ENCODE peak calls at places on chromosome 14, in six cellular contexts. E, B, R, H, A and P are unnamed samples.
A peak's percentile ranks its signal among the peaks of the same experiment; 100 is the strongest.

GRCh38 chr14:78608998-78609787 is 439.0 kb downstream of the NRXN3 start:
- DNase-seq in H (no peak), R (no peak), A (no peak), E (no peak), B (no peak), P (no peak)

GRCh38 chr14:34713122-34713680 is 1.2 kb downstream of the CFL2 start:
- DNase-seq in E (no peak), B (no peak), A (no peak), R (no peak), H (no peak), P (no peak)

GRCh38 chr14:54453252-54453651 is 12.1 kb upstream of the CNIH1 start:
- DNase-seq in H (no peak), A (no peak), R (no peak), E (no peak), B (no peak), P (no peak)

GRCh38 chr14:58133739-58134138 is 18.3 kb downstream of the ARMH4 start:
- DNase-seq in R (no peak), E (no peak), A (no peak), B (no peak), H (no peak), P (no peak)

GRCh38 chr14:23578560-23579310 is at the start of gene JPH4:
- DNase-seq in H (peak; percentile 78), R (no peak), E (no peak), A (peak; percentile 62), B (no peak), P (peak; percentile 9)

GRCh38 chr14:50559990-50560928 is at the start of gene ATL1:
- DNase-seq in E (peak; percentile 72), B (peak; percentile 53), R (peak; percentile 73), H (peak; percentile 79), A (peak; percentile 73), P (peak; percentile 68)

GRCh38 chr14:50222061-50222613 is 9.2 kb downstream of the SOS2 start:
- DNase-seq in B (no peak), H (no peak), A (no peak), R (no peak), E (no peak), P (no peak)

GRCh38 chr14:24064856-24065255 is 6.5 kb upstream of the CPNE6 start:
- DNase-seq in R (no peak), H (no peak), A (no peak), E (no peak), B (no peak), P (no peak)

GRCh38 chr14:54796961-54797360 is 105.7 kb downstream of the GCH1 start:
- DNase-seq in B (no peak), A (no peak), H (no peak), R (no peak), E (no peak), P (no peak)

GRCh38 chr14:22190411-22191191 is 398.4 kb downstream of the DAD1 start:
- DNase-seq in B (no peak), H (no peak), R (no peak), A (no peak), E (no peak), P (no peak)

GRCh38 chr14:36944307-36945010 is 227.9 kb downstream of the SLC25A21 start:
- DNase-seq in H (no peak), A (no peak), E (no peak), R (no peak), B (no peak), P (no peak)

GRCh38 chr14:73762375-73762822 is 48.2 kb upstream of the PNMA1 start:
- DNase-seq in R (no peak), B (no peak), H (no peak), E (no peak), A (no peak), P (no peak)
- TF ChIP-seq POLR2A in R (no peak), B (peak; percentile 50), H (no peak), E (no peak), A (no peak), P (no peak)

GRCh38 chr14:52950410-52950897 is 396 bp downstream of the FERMT2 start:
- DNase-seq in B (no peak), A (peak; percentile 65), E (peak; percentile 54), H (peak; percentile 67), R (peak; percentile 58), P (peak; percentile 35)

GRCh38 chr14:52949249-52949648 is 1.6 kb downstream of the FERMT2 start:
- DNase-seq in E (no peak), H (no peak), R (no peak), B (no peak), A (no peak), P (no peak)

GRCh38 chr14:52950898-52951729 is at the start of gene FERMT2:
- DNase-seq in B (peak; percentile 56), A (peak; percentile 93), E (peak; percentile 74), R (peak; percentile 89), H (peak; percentile 92), P (peak; percentile 86)

GRCh38 chr14:52949711-52950409 is 990 bp downstream of the FERMT2 start:
- DNase-seq in H (peak; percentile 27), E (no peak), B (no peak), A (no peak), R (no peak), P (no peak)

GRCh38 chr14:52951730-52952481 is 1.1 kb upstream of the FERMT2 start:
- DNase-seq in E (no peak), H (peak; percentile 33), A (no peak), R (peak; percentile 43), B (no peak), P (peak; percentile 43)
- TF ChIP-seq POLR2A in E (no peak), H (no peak), A (no peak), R (no peak), B (no peak), P (no peak)

GRCh38 chr14:41403360-41403759 is 203.3 kb upstream of the LRFN5 start:
- DNase-seq in A (no peak), H (no peak), B (no peak), E (no peak), R (no peak), P (no peak)

GRCh38 chr14:41404121-41404520 is 202.6 kb upstream of the LRFN5 start:
- DNase-seq in B (no peak), E (no peak), A (no peak), R (no peak), H (no peak), P (no peak)
- TF ChIP-seq POLR2A in B (no peak), E (no peak), A (no peak), R (no peak), H (no peak), P (no peak)

GRCh38 chr14:105627701-105628100 is 101.3 kb downstream of the TMEM121 start:
- DNase-seq in E (peak; percentile 51), H (no peak), R (no peak), A (no peak), B (no peak), P (no peak)

GRCh38 chr14:105617201-105617777 is 90.9 kb downstream of the TMEM121 start:
- DNase-seq in A (no peak), E (peak; percentile 44), H (no peak), R (no peak), B (no peak), P (no peak)

GRCh38 chr14:105616802-105617192 is 90.4 kb downstream of the TMEM121 start:
- DNase-seq in A (no peak), B (no peak), H (no peak), E (no peak), R (no peak), P (no peak)

GRCh38 chr14:105622329-105622955 is 96.1 kb downstream of the TMEM121 start:
- DNase-seq in B (no peak), H (no peak), E (peak; percentile 43), A (no peak), R (no peak), P (no peak)
- TF ChIP-seq POLR2A in B (no peak), H (no peak), E (no peak), A (no peak), R (no peak), P (no peak)

DNA sequence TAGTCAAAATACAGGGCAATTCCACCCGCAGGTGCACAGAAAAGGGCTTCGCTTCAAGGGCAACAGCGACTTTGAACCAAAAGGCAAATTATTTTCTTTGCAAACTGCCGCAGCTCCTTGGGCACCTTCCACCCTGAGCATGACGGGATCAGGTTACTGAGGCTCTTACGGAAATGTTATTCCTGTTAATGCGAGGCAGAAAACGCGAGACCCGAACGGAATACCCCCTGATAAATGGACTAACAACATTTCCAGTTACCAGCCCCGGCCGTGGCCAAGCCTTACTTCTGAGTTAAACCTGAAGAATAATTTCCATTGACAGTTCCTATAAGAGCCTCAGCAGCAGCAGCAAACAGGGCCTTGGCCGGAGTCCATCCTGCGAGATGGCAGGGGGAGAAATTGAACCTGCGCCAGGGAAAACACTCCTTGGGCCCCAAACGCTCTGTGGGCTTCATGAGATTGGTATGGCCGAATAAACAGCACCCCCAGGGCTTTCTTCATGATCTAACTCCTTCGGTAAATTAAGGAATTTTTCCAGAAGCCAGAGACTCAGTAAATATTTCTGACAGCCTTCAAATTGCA is 70.0 kb upstream of the DICER1 start:
- DNase-seq in B (no peak), E (no peak), R (no peak), H (no peak), A (no peak), P (peak; percentile 57)
- TF ChIP-seq POLR2A in B (no peak), E (no peak), R (no peak), H (no peak), A (no peak), P (no peak)